ENCODE peak calls at places on chromosomes 5 and 9, in five cellular contexts. A is tibial artery, F is left lung, Z is lower leg skin, I is astrocyte. X is an unnamed sample.

GRCh38 chr5:56507348-56507930 is 274.3 kb upstream of the ANKRD55 start:
- DNase-seq in A (no peak), F (no peak), Z (no peak), I (no peak), X (no peak)

GRCh38 chr9:13151489-13151888 is 128.0 kb downstream of the MPDZ start:
- DNase-seq in Z (no peak), F (no peak), I (no peak), A (no peak), X (no peak)

GRCh38 chr5:1500411-1501091 is 23.2 kb downstream of the LPCAT1 start:
- DNase-seq in A (peak; percentile 81), F (peak; percentile 87), Z (no peak), I (no peak), X (no peak)

GRCh38 chr9:14424323-14424722 is 110.4 kb upstream of the NFIB start:
- DNase-seq in Z (no peak), A (no peak), F (no peak), I (no peak), X (no peak)

GRCh38 chr5:20694121-20694520 is 706.1 kb upstream of the CDH18 start:
- DNase-seq in I (peak; percentile 10), Z (no peak), F (no peak), A (no peak), X (no peak)

GRCh38 chr5:73179730-73180129 is 6.7 kb downstream of the TMEM174 start:
- DNase-seq in I (no peak), A (no peak), Z (no peak), F (no peak), X (no peak)

GRCh38 chr5:167950126-167950721 is 341.2 kb upstream of the WWC1 start:
- DNase-seq in A (no peak), I (peak; percentile 97), F (no peak), Z (no peak), X (no peak)

GRCh38 chr5:176734756-176735342 is 75.5 kb upstream of the UNC5A start:
- DNase-seq in I (no peak), Z (peak; percentile 62), A (peak; percentile 35), F (peak; percentile 36), X (no peak)

GRCh38 chr9:7368410-7369292 is 430.9 kb downstream of the DMAC1 start:
- DNase-seq in A (no peak), F (no peak), I (peak; percentile 12), Z (no peak), X (no peak)

GRCh38 chr9:78573205-78573604 is 276.3 kb downstream of the PSAT1 start:
- DNase-seq in I (no peak), Z (no peak), F (no peak), A (no peak), X (no peak)

GRCh38 chr5:149283611-149284480 is 12.2 kb downstream of the AFAP1L1 start:
- DNase-seq in I (no peak), A (no peak), Z (no peak), F (no peak), X (no peak)

GRCh38 chr5:66987949-66988838 is 208.4 kb downstream of the CD180 start:
- DNase-seq in I (no peak), A (no peak), F (no peak), Z (no peak), X (no peak)

GRCh38 chr5:73417307-73418035 is 31.1 kb downstream of the FOXD1 start:
- DNase-seq in Z (no peak), A (no peak), F (no peak), I (peak; percentile 80), X (no peak)

GRCh38 chr9:130041648-130042405 is 1.2 kb downstream of the FNBP1 start:
- DNase-seq in I (no peak), F (no peak), Z (no peak), A (peak; percentile 69), X (no peak)

GRCh38 chr5:172334196-172334595 is 50.6 kb upstream of the UBTD2 start:
- DNase-seq in F (no peak), I (no peak), Z (no peak), A (no peak), X (no peak)

GRCh38 chr5:30040483-30041116 is 1152.9 kb upstream of the CDH6 start:
- DNase-seq in I (peak; percentile 26), F (no peak), Z (no peak), A (no peak), X (no peak)

GRCh38 chr5:77210091-77211012 is at the start of gene PDE8B:
- DNase-seq in Z (no peak), F (peak; percentile 77), A (no peak), I (no peak), X (no peak)

GRCh38 chr9:14315754-14316573 is 2.0 kb upstream of the NFIB start:
- DNase-seq in A (peak; percentile 73), Z (peak; percentile 90), F (peak; percentile 69), I (no peak), X (no peak)

GRCh38 chr5:176647870-176648466 is 684 bp downstream of the TSPAN17 start:
- DNase-seq in I (no peak), A (peak; percentile 75), F (peak; percentile 84), Z (peak; percentile 91), X (no peak)

GRCh38 chr5:170563808-170564207 is 60.0 kb downstream of the KCNIP1 start:
- DNase-seq in F (no peak), Z (peak; percentile 65), I (no peak), A (no peak), X (no peak)

GRCh38 chr9:29822458-29822857 is 2249.2 kb upstream of the C9orf72 start:
- DNase-seq in A (no peak), Z (no peak), F (no peak), I (no peak), X (no peak)

GRCh38 chr5:133287500-133287899 is 235.7 kb downstream of the HSPA4 start:
- DNase-seq in Z (no peak), A (no peak), I (peak; percentile 18), F (no peak), X (no peak)

GRCh38 chr9:34392511-34392910 is 15.8 kb upstream of the MYORG start:
- DNase-seq in F (no peak), I (no peak), A (no peak), Z (no peak), X (no peak)

GRCh38 chr9:87569008-87569908 is 71.6 kb downstream of the DAPK1 start:
- DNase-seq in Z (no peak), F (no peak), A (no peak), I (peak; percentile 66), X (no peak)

GRCh38 chr5:107831612-107832395 is 161.1 kb upstream of the EFNA5 start:
- DNase-seq in Z (no peak), F (no peak), A (no peak), I (peak; percentile 78), X (no peak)

GRCh38 chr5:172502969-172503368 is 48.6 kb upstream of the SH3PXD2B start:
- DNase-seq in Z (peak; percentile 64), F (no peak), A (peak; percentile 33), I (no peak), X (no peak)

GRCh38 chr9:98373622-98374021 is 118.2 kb upstream of the TBC1D2 start:
- DNase-seq in Z (no peak), F (no peak), A (no peak), I (no peak), X (no peak)

GRCh38 chr9:88776717-88777497 is 214.4 kb upstream of the S1PR3 start:
- DNase-seq in A (no peak), F (no peak), Z (peak; percentile 31), I (peak; percentile 91), X (no peak)
- TF ChIP-seq CTCF in A (no peak), F (no peak), Z (no peak), I (no peak), X (no peak)

DNA sequence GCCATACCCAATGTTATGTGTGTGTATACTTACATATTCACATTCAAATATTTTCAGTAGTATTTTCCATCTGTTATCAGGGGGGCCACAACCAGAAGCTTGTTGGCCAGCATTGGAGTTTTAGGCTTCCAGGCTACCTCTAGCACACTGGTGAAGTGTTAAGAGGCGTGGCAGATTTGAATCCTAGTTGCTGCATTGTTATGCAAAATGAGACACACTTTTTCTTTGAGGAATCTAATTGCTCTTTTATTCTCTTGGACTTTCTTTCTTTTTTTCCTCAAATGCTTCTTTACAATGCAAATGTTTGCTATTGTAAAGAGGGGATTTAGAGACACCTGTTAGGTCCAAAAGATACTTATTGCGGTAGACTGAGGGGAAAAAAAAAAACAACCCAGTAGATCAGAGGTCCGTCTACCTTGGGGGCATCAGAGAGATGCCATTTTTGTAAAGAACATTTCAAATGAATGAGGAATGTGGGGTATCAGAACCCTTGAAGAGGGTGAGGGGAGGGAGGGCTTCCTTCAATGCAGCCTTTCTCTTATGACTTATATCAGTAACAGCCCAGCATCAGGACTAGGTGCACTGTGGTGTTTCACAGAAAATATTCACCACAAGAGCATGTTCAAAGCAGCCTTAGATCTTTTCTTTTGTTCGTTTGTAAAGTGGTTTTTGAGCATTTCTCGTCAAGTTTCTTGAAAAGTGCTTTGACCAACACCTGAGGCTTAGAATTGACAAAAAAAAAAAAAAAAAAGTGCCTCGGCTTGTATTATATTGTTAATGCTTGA is 3.8 kb downstream of the SMARCA2 start:
- DNase-seq in I (no peak), Z (no peak), A (no peak), F (no peak), X (no peak)
- H3K4me3 ChIP-seq in I (peak overlapping the region; percentile 79), Z (no peak overlapping the region), A (peak overlapping the region; percentile 67), F (peak overlapping the region; percentile 74), X (peak overlapping the region; percentile 77)

GRCh38 chr9:128055222-128056040 is 11.7 kb downstream of the NAIF1 start:
- DNase-seq in I (no peak), F (no peak), A (peak; percentile 89), Z (peak; percentile 91), X (no peak)
- TF ChIP-seq CTCF in I (no peak), F (no peak), A (peak; percentile 7), Z (no peak), X (no peak)

DNA sequence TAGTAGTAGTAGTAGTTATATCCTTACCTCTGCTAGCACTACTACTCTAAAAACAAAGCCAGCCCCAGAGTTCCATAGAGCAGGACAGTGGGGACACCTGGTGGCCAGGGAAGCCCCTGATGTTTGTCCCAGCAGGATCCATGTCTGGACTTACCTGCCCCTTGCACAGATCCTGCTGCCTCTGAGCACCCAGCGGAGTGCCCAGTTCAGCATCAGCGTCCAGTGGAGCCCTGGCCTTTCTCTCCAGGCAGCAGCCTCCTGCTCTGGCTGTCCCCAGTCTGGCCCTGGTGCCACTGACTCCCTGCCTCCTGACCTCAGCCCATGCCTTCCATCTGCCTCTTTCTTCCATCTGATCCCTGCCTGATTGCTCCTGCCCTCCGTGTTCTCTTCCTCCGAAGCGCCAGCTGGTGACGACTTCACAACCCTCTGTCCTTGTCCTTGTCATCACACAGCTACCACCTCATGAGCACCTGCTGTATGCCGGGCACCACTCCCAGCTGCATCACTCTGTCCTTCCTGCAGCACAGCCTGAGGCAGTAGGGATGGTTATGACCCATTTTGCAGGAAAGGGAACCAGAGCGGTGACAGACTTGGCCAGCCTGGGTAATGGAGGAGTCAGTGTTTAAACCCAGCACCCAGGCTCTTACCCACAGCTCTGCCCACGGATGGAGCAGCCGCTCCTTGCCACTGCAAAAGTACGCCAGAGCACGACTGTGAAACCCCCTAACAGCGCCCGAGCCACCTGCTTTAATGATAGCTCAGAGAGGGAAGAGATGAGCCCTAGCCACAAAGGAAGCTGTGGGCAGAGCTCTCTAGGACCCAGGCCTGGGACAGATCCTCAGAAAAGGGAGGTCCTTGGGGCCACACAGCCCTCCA is 11.5 kb downstream of the SARDH start:
- DNase-seq in F (peak; percentile 53), I (peak; percentile 13), A (peak; percentile 55), Z (peak; percentile 83), X (no peak)
- H3K4me3 ChIP-seq in F (no peak overlapping the region), I (no peak overlapping the region), A (no peak overlapping the region), Z (no peak overlapping the region), X (no peak overlapping the region)